ENCODE peak calls at places on chromosomes 5 and 9, in eight cellular contexts. P is type B pancreatic cell, Z is cardiac muscle cell, L is cardiac septum, J is breast epithelium, D is C1 segment of cervical spinal cord, G is GM23338, I is T-helper 2 cell. Q is an unnamed sample.

GRCh38 chr9:126875780-126876510 is 15.5 kb downstream of the ZBTB34 start:
- DNase-seq in P (no peak), Z (no peak), L (no peak), I (no peak), G (no peak), J (no peak), D (no peak), Q (no peak)

GRCh38 chr5:32460702-32461101 is 16.2 kb upstream of the ZFR start:
- DNase-seq in I (no peak), Z (no peak), J (no peak), G (no peak), P (no peak), L (no peak), D (no peak), Q (no peak)

GRCh38 chr5:103291606-103292005 is 33.0 kb downstream of the MACIR start:
- DNase-seq in G (no peak), J (no peak), Z (no peak), L (no peak), D (no peak), I (no peak), P (no peak), Q (no peak)

GRCh38 chr5:104096451-104096850 is 533.9 kb upstream of the NUDT12 start:
- DNase-seq in I (no peak), J (no peak), G (no peak), P (no peak), Z (no peak), D (no peak), L (no peak), Q (no peak)

GRCh38 chr5:167643616-167644015 is 647.8 kb upstream of the WWC1 start:
- DNase-seq in I (no peak), J (no peak), L (no peak), P (no peak), Z (peak; percentile 81), D (no peak), G (no peak), Q (no peak)

GRCh38 chr5:62206150-62206829 is 99.7 kb upstream of the KIF2A start:
- DNase-seq in G (peak; percentile 78), D (no peak), Z (peak; percentile 6), I (no peak), P (no peak), L (no peak), J (no peak), Q (no peak)

GRCh38 chr5:150541895-150542294 is 34.0 kb downstream of the NDST1 start:
- DNase-seq in J (no peak), I (no peak), Z (no peak), D (no peak), G (no peak), P (no peak), L (no peak), Q (no peak)

GRCh38 chr9:97593960-97594359 is 39.2 kb downstream of the TSTD2 start:
- DNase-seq in I (no peak), Z (peak; percentile 19), D (no peak), P (no peak), J (no peak), G (no peak), L (no peak), Q (no peak)

GRCh38 chr5:150286820-150287219 is 2.8 kb downstream of the CAMK2A start:
- DNase-seq in G (peak; percentile 83), P (no peak), D (no peak), Z (no peak), I (peak; percentile 13), L (peak; percentile 61), J (no peak), Q (peak; percentile 22)

GRCh38 chr5:178690208-178690607 is 40.3 kb downstream of the ZNF354A start:
- DNase-seq in I (no peak), G (no peak), L (no peak), J (no peak), P (no peak), Z (no peak), D (no peak), Q (no peak)

GRCh38 chr5:86981898-86982297 is 285.8 kb upstream of the RASA1 start:
- DNase-seq in G (no peak), J (no peak), Z (no peak), L (no peak), I (no peak), P (no peak), D (no peak), Q (no peak)

GRCh38 chr5:40736103-40736875 is 19.5 kb downstream of the TTC33 start:
- DNase-seq in P (no peak), Z (peak; percentile 75), I (peak; percentile 75), J (no peak), L (no peak), D (no peak), G (peak; percentile 71), Q (no peak)

GRCh38 chr5:61906820-61907219 is 399.2 kb upstream of the KIF2A start:
- DNase-seq in G (no peak), J (no peak), D (no peak), P (no peak), Z (no peak), I (no peak), L (no peak), Q (no peak)

GRCh38 chr5:127875235-127876021 is 172.2 kb downstream of the CCDC192 start:
- DNase-seq in I (peak; percentile 42), L (no peak), Z (peak; percentile 84), D (peak; percentile 18), J (no peak), G (peak; percentile 76), P (peak; percentile 69), Q (no peak)

GRCh38 chr9:90942555-90942954 is 140.9 kb downstream of the SYK start:
- DNase-seq in D (no peak), J (peak; percentile 88), P (no peak), I (no peak), G (no peak), L (no peak), Z (no peak), Q (no peak)

GRCh38 chr5:71778678-71779276 is 59.7 kb downstream of the CARTPT start:
- DNase-seq in I (no peak), D (no peak), G (peak; percentile 55), J (no peak), Z (peak; percentile 57), P (no peak), L (no peak), Q (no peak)

GRCh38 chr5:158096835-158097234 is 237.9 kb upstream of the CLINT1 start:
- DNase-seq in D (no peak), J (no peak), Z (no peak), G (no peak), I (no peak), P (no peak), L (no peak), Q (no peak)

GRCh38 chr5:137282216-137282615 is 216.9 kb downstream of the SPOCK1 start:
- DNase-seq in J (no peak), L (no peak), P (no peak), I (no peak), Z (peak; percentile 50), D (no peak), G (no peak), Q (no peak)

GRCh38 chr5:172744106-172745104 is 26.6 kb downstream of the DUSP1 start:
- DNase-seq in G (no peak), Z (no peak), L (no peak), I (no peak), D (no peak), J (peak; percentile 74), P (no peak), Q (peak; percentile 73)

GRCh38 chr5:149938791-149939358 is 5.7 kb downstream of the PDE6A start:
- DNase-seq in J (peak; percentile 83), L (no peak), I (no peak), D (no peak), P (no peak), G (no peak), Z (peak; percentile 73), Q (no peak)